ENCODE peak calls at places on chromosomes 7 and 10, in four cellular contexts. One of them, this sample, is unnamed.
A peak's percentile ranks its signal among the peaks of the same experiment; 100 is the strongest.

GRCh38 chr10:91034042-91034441 is 113.2 kb upstream of the ANKRD1 start:
- DNase-seq in transverse colon: no peak
- DNase-seq in AG09319: no peak
- DNase-seq in activated CD8-positive, alpha-beta T cell treated with anti-CD3 and anti-CD28 coated beads, Interleukin-2, amount 10 ng/mL, durations not matched to agents 7 days and 5 days: peak; percentile 69
- DNase-seq in this sample: no peak

GRCh38 chr10:66886848-66887247 is 39.0 kb upstream of the LRRTM3 start:
- DNase-seq in transverse colon: no peak
- DNase-seq in AG09319: no peak
- DNase-seq in activated CD8-positive, alpha-beta T cell treated with anti-CD3 and anti-CD28 coated beads, Interleukin-2, amount 10 ng/mL, durations not matched to agents 7 days and 5 days: no peak
- DNase-seq in this sample: no peak

GRCh38 chr10:30639946-30640786 is 10.6 kb upstream of the LYZL2 start:
- DNase-seq in transverse colon: no peak
- DNase-seq in AG09319: peak; percentile 36
- DNase-seq in activated CD8-positive, alpha-beta T cell treated with anti-CD3 and anti-CD28 coated beads, Interleukin-2, amount 10 ng/mL, durations not matched to agents 7 days and 5 days: no peak
- DNase-seq in this sample: no peak

GRCh38 chr7:2872296-2872874 is 28.3 kb upstream of the GNA12 start:
- DNase-seq in transverse colon: no peak
- DNase-seq in AG09319: no peak
- DNase-seq in activated CD8-positive, alpha-beta T cell treated with anti-CD3 and anti-CD28 coated beads, Interleukin-2, amount 10 ng/mL, durations not matched to agents 7 days and 5 days: no peak
- DNase-seq in this sample: no peak

GRCh38 chr10:30324448-30325110 is 24.5 kb downstream of the MTPAP start:
- DNase-seq in transverse colon: no peak
- DNase-seq in AG09319: no peak
- DNase-seq in activated CD8-positive, alpha-beta T cell treated with anti-CD3 and anti-CD28 coated beads, Interleukin-2, amount 10 ng/mL, durations not matched to agents 7 days and 5 days: no peak
- DNase-seq in this sample: no peak

GRCh38 chr10:93859049-93859655 is 34.6 kb upstream of the SLC35G1 start:
- DNase-seq in transverse colon: no peak
- DNase-seq in AG09319: no peak
- DNase-seq in activated CD8-positive, alpha-beta T cell treated with anti-CD3 and anti-CD28 coated beads, Interleukin-2, amount 10 ng/mL, durations not matched to agents 7 days and 5 days: no peak
- DNase-seq in this sample: no peak

GRCh38 chr10:34549953-34550352 is 265.1 kb downstream of the PARD3 start:
- DNase-seq in transverse colon: no peak
- DNase-seq in AG09319: no peak
- DNase-seq in activated CD8-positive, alpha-beta T cell treated with anti-CD3 and anti-CD28 coated beads, Interleukin-2, amount 10 ng/mL, durations not matched to agents 7 days and 5 days: no peak
- DNase-seq in this sample: no peak

GRCh38 chr7:20785211-20786048 is 1.3 kb downstream of the SP8 start:
- DNase-seq in transverse colon: no peak
- DNase-seq in AG09319: no peak
- DNase-seq in activated CD8-positive, alpha-beta T cell treated with anti-CD3 and anti-CD28 coated beads, Interleukin-2, amount 10 ng/mL, durations not matched to agents 7 days and 5 days: no peak
- DNase-seq in this sample: peak; percentile 64

GRCh38 chr7:114979388-114979787 is 57.5 kb downstream of the MDFIC start:
- DNase-seq in transverse colon: no peak
- DNase-seq in AG09319: peak; percentile 10
- DNase-seq in activated CD8-positive, alpha-beta T cell treated with anti-CD3 and anti-CD28 coated beads, Interleukin-2, amount 10 ng/mL, durations not matched to agents 7 days and 5 days: no peak
- DNase-seq in this sample: no peak

GRCh38 chr7:130904792-130905191 is 170.8 kb upstream of the KLF14 start:
- DNase-seq in transverse colon: no peak
- DNase-seq in AG09319: no peak
- DNase-seq in activated CD8-positive, alpha-beta T cell treated with anti-CD3 and anti-CD28 coated beads, Interleukin-2, amount 10 ng/mL, durations not matched to agents 7 days and 5 days: no peak
- DNase-seq in this sample: peak; percentile 9

GRCh38 chr10:132532784-132533560 is 4.6 kb upstream of the INPP5A start:
- DNase-seq in transverse colon: no peak
- DNase-seq in AG09319: no peak
- DNase-seq in activated CD8-positive, alpha-beta T cell treated with anti-CD3 and anti-CD28 coated beads, Interleukin-2, amount 10 ng/mL, durations not matched to agents 7 days and 5 days: no peak
- DNase-seq in this sample: no peak

GRCh38 chr10:35641430-35642015 is 573 bp downstream of the FZD8 start:
- DNase-seq in transverse colon: no peak
- DNase-seq in AG09319: no peak
- DNase-seq in activated CD8-positive, alpha-beta T cell treated with anti-CD3 and anti-CD28 coated beads, Interleukin-2, amount 10 ng/mL, durations not matched to agents 7 days and 5 days: no peak
- DNase-seq in this sample: no peak

GRCh38 chr10:96292971-96293909 is 11.0 kb upstream of the DNTT start:
- DNase-seq in transverse colon: peak; percentile 35
- DNase-seq in AG09319: peak; percentile 7
- DNase-seq in activated CD8-positive, alpha-beta T cell treated with anti-CD3 and anti-CD28 coated beads, Interleukin-2, amount 10 ng/mL, durations not matched to agents 7 days and 5 days: peak; percentile 30
- DNase-seq in this sample: no peak

GRCh38 chr7:45919947-45920542 is 1.0 kb downstream of the IGFBP3 start:
- DNase-seq in transverse colon: no peak
- DNase-seq in AG09319: no peak
- DNase-seq in activated CD8-positive, alpha-beta T cell treated with anti-CD3 and anti-CD28 coated beads, Interleukin-2, amount 10 ng/mL, durations not matched to agents 7 days and 5 days: no peak
- DNase-seq in this sample: no peak

GRCh38 chr7:97174308-97174707 is 56.8 kb downstream of the SDHAF3 start:
- DNase-seq in transverse colon: no peak
- DNase-seq in AG09319: no peak
- DNase-seq in activated CD8-positive, alpha-beta T cell treated with anti-CD3 and anti-CD28 coated beads, Interleukin-2, amount 10 ng/mL, durations not matched to agents 7 days and 5 days: no peak
- DNase-seq in this sample: no peak

GRCh38 chr10:1148855-1149620 is 92.9 kb downstream of the WDR37 start:
- DNase-seq in transverse colon: no peak
- DNase-seq in AG09319: no peak
- DNase-seq in activated CD8-positive, alpha-beta T cell treated with anti-CD3 and anti-CD28 coated beads, Interleukin-2, amount 10 ng/mL, durations not matched to agents 7 days and 5 days: no peak
- DNase-seq in this sample: peak; percentile 22

GRCh38 chr10:73759512-73760115 is 15.4 kb downstream of the SEC24C start:
- DNase-seq in transverse colon: peak; percentile 43
- DNase-seq in AG09319: no peak
- DNase-seq in activated CD8-positive, alpha-beta T cell treated with anti-CD3 and anti-CD28 coated beads, Interleukin-2, amount 10 ng/mL, durations not matched to agents 7 days and 5 days: peak; percentile 68
- DNase-seq in this sample: no peak

GRCh38 chr7:80711521-80711920 is 73.1 kb downstream of the CD36 start:
- DNase-seq in transverse colon: no peak
- DNase-seq in AG09319: no peak
- DNase-seq in activated CD8-positive, alpha-beta T cell treated with anti-CD3 and anti-CD28 coated beads, Interleukin-2, amount 10 ng/mL, durations not matched to agents 7 days and 5 days: no peak
- DNase-seq in this sample: no peak

GRCh38 chr7:15571303-15571878 is 9.6 kb upstream of the AGMO start:
- DNase-seq in transverse colon: no peak
- DNase-seq in AG09319: no peak
- DNase-seq in activated CD8-positive, alpha-beta T cell treated with anti-CD3 and anti-CD28 coated beads, Interleukin-2, amount 10 ng/mL, durations not matched to agents 7 days and 5 days: no peak
- DNase-seq in this sample: no peak

GRCh38 chr7:12754179-12754578 is 66.7 kb downstream of the ARL4A start:
- DNase-seq in transverse colon: no peak
- DNase-seq in AG09319: no peak
- DNase-seq in activated CD8-positive, alpha-beta T cell treated with anti-CD3 and anti-CD28 coated beads, Interleukin-2, amount 10 ng/mL, durations not matched to agents 7 days and 5 days: no peak
- DNase-seq in this sample: no peak

GRCh38 chr10:48461623-48462481 is 143.0 kb downstream of the ARHGAP22 start:
- DNase-seq in transverse colon: no peak
- DNase-seq in AG09319: no peak
- DNase-seq in activated CD8-positive, alpha-beta T cell treated with anti-CD3 and anti-CD28 coated beads, Interleukin-2, amount 10 ng/mL, durations not matched to agents 7 days and 5 days: no peak
- DNase-seq in this sample: no peak

GRCh38 chr7:139725077-139725476 is 52.7 kb downstream of the HIPK2 start:
- DNase-seq in transverse colon: peak; percentile 32
- DNase-seq in AG09319: peak; percentile 79
- DNase-seq in activated CD8-positive, alpha-beta T cell treated with anti-CD3 and anti-CD28 coated beads, Interleukin-2, amount 10 ng/mL, durations not matched to agents 7 days and 5 days: no peak
- DNase-seq in this sample: no peak

GRCh38 chr10:53140516-53140915 is 367.9 kb upstream of the MBL2 start:
- DNase-seq in transverse colon: no peak
- DNase-seq in AG09319: no peak
- DNase-seq in activated CD8-positive, alpha-beta T cell treated with anti-CD3 and anti-CD28 coated beads, Interleukin-2, amount 10 ng/mL, durations not matched to agents 7 days and 5 days: no peak
- DNase-seq in this sample: no peak

GRCh38 chr10:100743626-100744135 is 1.7 kb upstream of the PAX2 start:
- DNase-seq in transverse colon: peak; percentile 54
- DNase-seq in AG09319: peak; percentile 10
- DNase-seq in activated CD8-positive, alpha-beta T cell treated with anti-CD3 and anti-CD28 coated beads, Interleukin-2, amount 10 ng/mL, durations not matched to agents 7 days and 5 days: peak; percentile 68
- DNase-seq in this sample: peak; percentile 79

GRCh38 chr10:125543796-125544195 is 139.2 kb downstream of the TEX36 start:
- DNase-seq in transverse colon: no peak
- DNase-seq in AG09319: no peak
- DNase-seq in activated CD8-positive, alpha-beta T cell treated with anti-CD3 and anti-CD28 coated beads, Interleukin-2, amount 10 ng/mL, durations not matched to agents 7 days and 5 days: no peak
- DNase-seq in this sample: no peak